ENCODE peak calls at places on chromosomes 16 and 17, in eight cellular contexts. One of them, this sample, is unnamed.

GRCh38 chr17:74374786-74375185 is 7.5 kb downstream of the GPR142 start:
- DNase-seq in ovary: no peak
- DNase-seq in effector CD4-positive, alpha-beta T cell: no peak
- DNase-seq in T-helper 1 cell: no peak
- DNase-seq in EH: no peak
- DNase-seq in body of pancreas: no peak
- DNase-seq in left ventricle myocardium superior: no peak
- DNase-seq in T-cell: no peak
- DNase-seq in this sample: peak; percentile 31

GRCh38 chr17:69810326-69811035 is 264.5 kb upstream of the KCNJ16 start:
- DNase-seq in T-cell: no peak
- DNase-seq in ovary: no peak
- DNase-seq in left ventricle myocardium superior: no peak
- DNase-seq in body of pancreas: no peak
- DNase-seq in EH: no peak
- DNase-seq in T-helper 1 cell: no peak
- DNase-seq in effector CD4-positive, alpha-beta T cell: no peak
- DNase-seq in this sample: no peak

GRCh38 chr16:6725634-6726331 is 606.9 kb upstream of the RBFOX1 start:
- DNase-seq in EH: no peak
- DNase-seq in T-helper 1 cell: no peak
- DNase-seq in T-cell: no peak
- DNase-seq in left ventricle myocardium superior: no peak
- DNase-seq in effector CD4-positive, alpha-beta T cell: no peak
- DNase-seq in body of pancreas: no peak
- DNase-seq in ovary: no peak
- DNase-seq in this sample: no peak

GRCh38 chr16:66167564-66168291 is 198.8 kb upstream of the CDH5 start:
- DNase-seq in body of pancreas: no peak
- DNase-seq in ovary: no peak
- DNase-seq in EH: no peak
- DNase-seq in left ventricle myocardium superior: no peak
- DNase-seq in effector CD4-positive, alpha-beta T cell: no peak
- DNase-seq in T-cell: no peak
- DNase-seq in T-helper 1 cell: no peak
- DNase-seq in this sample: no peak

GRCh38 chr17:17732892-17733670 is 51.8 kb downstream of the RAI1 start:
- DNase-seq in EH: peak; percentile 86
- DNase-seq in body of pancreas: peak; percentile 70
- DNase-seq in ovary: no peak
- DNase-seq in T-helper 1 cell: no peak
- DNase-seq in T-cell: no peak
- DNase-seq in effector CD4-positive, alpha-beta T cell: no peak
- DNase-seq in left ventricle myocardium superior: no peak
- DNase-seq in this sample: peak; percentile 52

GRCh38 chr17:78172284-78173024 is 4.1 kb downstream of the SYNGR2 start:
- DNase-seq in body of pancreas: no peak
- DNase-seq in ovary: peak; percentile 69
- DNase-seq in T-cell: no peak
- DNase-seq in left ventricle myocardium superior: peak; percentile 65
- DNase-seq in EH: peak; percentile 52
- DNase-seq in effector CD4-positive, alpha-beta T cell: no peak
- DNase-seq in T-helper 1 cell: no peak
- DNase-seq in this sample: peak; percentile 85

GRCh38 chr16:30949655-30950515 is 1.0 kb downstream of the ORAI3 start:
- DNase-seq in T-cell: no peak
- DNase-seq in ovary: peak; percentile 85
- DNase-seq in body of pancreas: peak; percentile 84
- DNase-seq in EH: peak; percentile 86
- DNase-seq in effector CD4-positive, alpha-beta T cell: no peak
- DNase-seq in left ventricle myocardium superior: peak; percentile 88
- DNase-seq in T-helper 1 cell: no peak
- DNase-seq in this sample: peak; percentile 92

GRCh38 chr17:6640536-6641373 is at the start of the genes KIAA0753 and TXNDC17:
- DNase-seq in EH: peak; percentile 92
- DNase-seq in body of pancreas: peak; percentile 89
- DNase-seq in effector CD4-positive, alpha-beta T cell: peak; percentile 82
- DNase-seq in left ventricle myocardium superior: peak; percentile 96
- DNase-seq in T-cell: peak; percentile 83
- DNase-seq in T-helper 1 cell: peak; percentile 71
- DNase-seq in ovary: peak; percentile 87
- DNase-seq in this sample: peak; percentile 96

GRCh38 chr16:14564323-14564722 is 65.7 kb downstream of the PARN start:
- DNase-seq in left ventricle myocardium superior: no peak
- DNase-seq in EH: no peak
- DNase-seq in body of pancreas: peak; percentile 78
- DNase-seq in T-cell: no peak
- DNase-seq in ovary: no peak
- DNase-seq in T-helper 1 cell: no peak
- DNase-seq in effector CD4-positive, alpha-beta T cell: no peak
- DNase-seq in this sample: no peak

GRCh38 chr16:4377573-4378146 is 6.0 kb downstream of the VASN start:
- DNase-seq in T-cell: no peak
- DNase-seq in left ventricle myocardium superior: peak; percentile 32
- DNase-seq in body of pancreas: peak; percentile 38
- DNase-seq in T-helper 1 cell: no peak
- DNase-seq in effector CD4-positive, alpha-beta T cell: no peak
- DNase-seq in ovary: no peak
- DNase-seq in EH: no peak
- DNase-seq in this sample: peak; percentile 55

GRCh38 chr16:22844426-22844825 is 30.5 kb downstream of the HS3ST2 start:
- DNase-seq in ovary: no peak
- DNase-seq in EH: no peak
- DNase-seq in effector CD4-positive, alpha-beta T cell: no peak
- DNase-seq in left ventricle myocardium superior: no peak
- DNase-seq in body of pancreas: no peak
- DNase-seq in T-cell: no peak
- DNase-seq in T-helper 1 cell: no peak
- DNase-seq in this sample: no peak

GRCh38 chr17:65855245-65855644 is 293.8 kb upstream of the AXIN2 start:
- DNase-seq in effector CD4-positive, alpha-beta T cell: no peak
- DNase-seq in ovary: no peak
- DNase-seq in T-helper 1 cell: no peak
- DNase-seq in left ventricle myocardium superior: no peak
- DNase-seq in body of pancreas: no peak
- DNase-seq in EH: peak; percentile 14
- DNase-seq in T-cell: no peak
- DNase-seq in this sample: no peak

GRCh38 chr16:66881560-66881959 is 1.2 kb downstream of the PDP2 start:
- DNase-seq in T-helper 1 cell: no peak
- DNase-seq in T-cell: no peak
- DNase-seq in body of pancreas: no peak
- DNase-seq in EH: no peak
- DNase-seq in effector CD4-positive, alpha-beta T cell: no peak
- DNase-seq in ovary: no peak
- DNase-seq in left ventricle myocardium superior: no peak
- DNase-seq in this sample: no peak

GRCh38 chr16:72189865-72190371 is 18.0 kb upstream of the PMFBP1 start:
- DNase-seq in effector CD4-positive, alpha-beta T cell: no peak
- DNase-seq in T-helper 1 cell: no peak
- DNase-seq in ovary: peak; percentile 13
- DNase-seq in EH: peak; percentile 68
- DNase-seq in T-cell: no peak
- DNase-seq in body of pancreas: no peak
- DNase-seq in left ventricle myocardium superior: no peak
- DNase-seq in this sample: no peak